ENCODE peak calls at places on chromosomes 6 and 20, in ten cellular contexts. R, G, T, P, X, U, M, E, F and H are unnamed samples.

GRCh38 chr6:35494161-35494563 is 2.7 kb downstream of the TEAD3 start:
- DNase-seq in G (no peak), X (no peak), P (no peak), T (no peak), R (no peak), M (no peak), U (no peak), E (peak; percentile 95), F (no peak), H (no peak)

GRCh38 chr6:68704485-68704884 is 69.4 kb downstream of the ADGRB3 start:
- DNase-seq in G (no peak), X (no peak), F (no peak), T (no peak), E (no peak), M (no peak), R (no peak), U (no peak), P (no peak), H (no peak)

GRCh38 chr6:116268589-116269293 is 11.0 kb downstream of the TSPYL1 start:
- DNase-seq in T (no peak), X (no peak), R (no peak), M (peak; percentile 93), F (peak; percentile 60), U (no peak), E (peak; percentile 92), P (peak; percentile 78), G (no peak), H (peak; percentile 85)

GRCh38 chr6:16781348-16782169 is 20.3 kb upstream of the ATXN1 start:
- DNase-seq in G (no peak), F (no peak), R (no peak), E (no peak), U (no peak), X (no peak), T (no peak), P (no peak), M (no peak), H (no peak)

GRCh38 chr6:74318738-74319137 is 622.7 kb downstream of the CD109 start:
- DNase-seq in R (no peak), M (no peak), U (no peak), X (no peak), G (no peak), E (no peak), P (no peak), T (no peak), F (no peak), H (no peak)

GRCh38 chr20:14449323-14449722 is 111.9 kb upstream of the FLRT3 start:
- DNase-seq in U (no peak), R (no peak), P (no peak), G (no peak), X (no peak), E (no peak), T (no peak), F (no peak), M (no peak), H (no peak)

GRCh38 chr20:10594286-10594868 is 79.4 kb downstream of the JAG1 start:
- DNase-seq in P (no peak), M (no peak), E (no peak), F (no peak), T (no peak), X (peak; percentile 36), G (no peak), U (no peak), R (no peak), H (peak; percentile 12)

GRCh38 chr6:169141706-169142705 is 111.6 kb downstream of the THBS2 start:
- DNase-seq in M (no peak), P (no peak), F (no peak), T (no peak), G (no peak), R (no peak), E (peak; percentile 81), X (no peak), U (no peak), H (peak; percentile 51)

GRCh38 chr6:160178271-160178670 is 56.7 kb downstream of the SLC22A1 start:
- DNase-seq in M (no peak), F (no peak), G (no peak), E (no peak), R (no peak), T (no peak), U (no peak), P (no peak), X (no peak), H (no peak)

GRCh38 chr6:83252717-83253116 is 59.6 kb downstream of the RWDD2A start:
- DNase-seq in E (no peak), T (no peak), X (no peak), F (peak; percentile 47), R (no peak), G (no peak), M (peak; percentile 48), P (no peak), U (no peak), H (no peak)

GRCh38 chr6:166424431-166424830 is 41.7 kb upstream of the MPC1 start:
- DNase-seq in T (no peak), F (no peak), E (no peak), M (no peak), U (no peak), G (no peak), P (no peak), X (no peak), R (no peak), H (peak; percentile 35)

GRCh38 chr20:8870652-8871051 is 198.2 kb upstream of the PLCB4 start:
- DNase-seq in U (no peak), G (no peak), P (no peak), T (no peak), X (no peak), F (no peak), R (no peak), M (no peak), E (no peak), H (no peak)

GRCh38 chr20:47351643-47352331 is 4.7 kb downstream of the ZMYND8 start:
- DNase-seq in R (no peak), G (no peak), M (no peak), P (no peak), U (no peak), X (no peak), F (no peak), E (no peak), T (no peak), H (peak; percentile 63)

GRCh38 chr6:34671801-34672656 is 24.5 kb downstream of the ILRUN start:
- DNase-seq in R (peak; percentile 85), F (no peak), P (no peak), X (no peak), M (no peak), T (peak; percentile 49), U (no peak), G (peak; percentile 48), E (peak; percentile 9), H (no peak)